ENCODE peak calls at places on chromosomes 5 and 9, in ten cellular contexts. One of them, this sample, is unnamed.

GRCh38 chr9:12916037-12916436 is 141.2 kb downstream of the LURAP1L start:
- DNase-seq in substantia nigra: peak
- DNase-seq in GM23338: peak
- DNase-seq in CD8-positive, alpha-beta memory T cell: no peak
- DNase-seq in HCT116: peak
- DNase-seq in upper lobe of right lung: no peak
- DNase-seq in PC-3: no peak
- DNase-seq in psoas muscle: no peak
- DNase-seq in ovary: no peak
- DNase-seq in aorta: no peak
- DNase-seq in this sample: no peak

GRCh38 chr5:64165500-64166200 is at the start of gene RNF180:
- DNase-seq in substantia nigra: peak
- DNase-seq in GM23338: peak
- DNase-seq in CD8-positive, alpha-beta memory T cell: no peak
- DNase-seq in HCT116: no peak
- DNase-seq in upper lobe of right lung: peak
- DNase-seq in PC-3: peak
- DNase-seq in psoas muscle: peak
- DNase-seq in ovary: peak
- DNase-seq in aorta: peak
- DNase-seq in this sample: no peak

GRCh38 chr9:3578786-3579185 is 53.0 kb upstream of the RFX3 start:
- DNase-seq in substantia nigra: no peak
- DNase-seq in GM23338: no peak
- DNase-seq in CD8-positive, alpha-beta memory T cell: no peak
- DNase-seq in HCT116: no peak
- DNase-seq in upper lobe of right lung: no peak
- DNase-seq in PC-3: peak
- DNase-seq in psoas muscle: no peak
- DNase-seq in ovary: no peak
- DNase-seq in aorta: no peak
- DNase-seq in this sample: no peak

GRCh38 chr5:179023528-179024189 is at the start of gene ZNF879:
- DNase-seq in substantia nigra: peak
- DNase-seq in GM23338: peak
- DNase-seq in CD8-positive, alpha-beta memory T cell: peak
- DNase-seq in HCT116: no peak
- DNase-seq in upper lobe of right lung: peak
- DNase-seq in PC-3: peak
- DNase-seq in psoas muscle: peak
- DNase-seq in ovary: peak
- DNase-seq in aorta: peak
- DNase-seq in this sample: peak

GRCh38 chr5:131230406-131230805 is 33.4 kb upstream of the CDC42SE2 start:
- DNase-seq in substantia nigra: no peak
- DNase-seq in GM23338: peak
- DNase-seq in CD8-positive, alpha-beta memory T cell: no peak
- DNase-seq in HCT116: no peak
- DNase-seq in upper lobe of right lung: no peak
- DNase-seq in PC-3: no peak
- DNase-seq in psoas muscle: no peak
- DNase-seq in ovary: no peak
- DNase-seq in aorta: no peak
- DNase-seq in this sample: no peak

GRCh38 chr9:131334568-131335105 is 45.1 kb downstream of the PLPP7 start:
- DNase-seq in substantia nigra: peak
- DNase-seq in GM23338: no peak
- DNase-seq in CD8-positive, alpha-beta memory T cell: no peak
- DNase-seq in HCT116: no peak
- DNase-seq in upper lobe of right lung: peak
- DNase-seq in PC-3: no peak
- DNase-seq in psoas muscle: peak
- DNase-seq in ovary: peak
- DNase-seq in aorta: peak
- DNase-seq in this sample: no peak

GRCh38 chr9:127917603-127918002 is 762 bp upstream of the ST6GALNAC4 start:
- DNase-seq in substantia nigra: no peak
- DNase-seq in GM23338: no peak
- DNase-seq in CD8-positive, alpha-beta memory T cell: no peak
- DNase-seq in HCT116: no peak
- DNase-seq in upper lobe of right lung: no peak
- DNase-seq in PC-3: no peak
- DNase-seq in psoas muscle: no peak
- DNase-seq in ovary: no peak
- DNase-seq in aorta: no peak
- DNase-seq in this sample: no peak

GRCh38 chr5:72237879-72238278 is 82.2 kb downstream of the MRPS27 start:
- DNase-seq in substantia nigra: no peak
- DNase-seq in GM23338: no peak
- DNase-seq in CD8-positive, alpha-beta memory T cell: no peak
- DNase-seq in HCT116: no peak
- DNase-seq in upper lobe of right lung: no peak
- DNase-seq in PC-3: no peak
- DNase-seq in psoas muscle: no peak
- DNase-seq in ovary: no peak
- DNase-seq in aorta: no peak
- DNase-seq in this sample: no peak

GRCh38 chr9:133777111-133777791 is 39.1 kb upstream of the SARDH start:
- DNase-seq in substantia nigra: no peak
- DNase-seq in GM23338: no peak
- DNase-seq in CD8-positive, alpha-beta memory T cell: no peak
- DNase-seq in HCT116: no peak
- DNase-seq in upper lobe of right lung: no peak
- DNase-seq in PC-3: no peak
- DNase-seq in psoas muscle: peak
- DNase-seq in ovary: no peak
- DNase-seq in aorta: peak
- DNase-seq in this sample: no peak

GRCh38 chr9:138112090-138112748 is 234.6 kb downstream of the CACNA1B start:
- DNase-seq in substantia nigra: no peak
- DNase-seq in GM23338: no peak
- DNase-seq in CD8-positive, alpha-beta memory T cell: no peak
- DNase-seq in HCT116: no peak
- DNase-seq in upper lobe of right lung: peak
- DNase-seq in PC-3: no peak
- DNase-seq in psoas muscle: no peak
- DNase-seq in ovary: no peak
- DNase-seq in aorta: no peak
- DNase-seq in this sample: no peak

GRCh38 chr5:140365282-140365681 is 5.3 kb downstream of the SLC4A9 start:
- DNase-seq in substantia nigra: no peak
- DNase-seq in GM23338: no peak
- DNase-seq in CD8-positive, alpha-beta memory T cell: no peak
- DNase-seq in HCT116: no peak
- DNase-seq in upper lobe of right lung: no peak
- DNase-seq in PC-3: peak
- DNase-seq in psoas muscle: no peak
- DNase-seq in ovary: no peak
- DNase-seq in aorta: no peak
- DNase-seq in this sample: no peak

GRCh38 chr9:72612449-72612848 is 91.0 kb downstream of the TMC1 start:
- DNase-seq in substantia nigra: no peak
- DNase-seq in GM23338: no peak
- DNase-seq in CD8-positive, alpha-beta memory T cell: no peak
- DNase-seq in HCT116: no peak
- DNase-seq in upper lobe of right lung: no peak
- DNase-seq in PC-3: no peak
- DNase-seq in psoas muscle: no peak
- DNase-seq in ovary: no peak
- DNase-seq in aorta: no peak
- DNase-seq in this sample: no peak

GRCh38 chr9:72614057-72614456 is 92.6 kb downstream of the TMC1 start:
- DNase-seq in substantia nigra: no peak
- DNase-seq in GM23338: no peak
- DNase-seq in CD8-positive, alpha-beta memory T cell: no peak
- DNase-seq in HCT116: no peak
- DNase-seq in upper lobe of right lung: no peak
- DNase-seq in PC-3: no peak
- DNase-seq in psoas muscle: no peak
- DNase-seq in ovary: no peak
- DNase-seq in aorta: no peak
- DNase-seq in this sample: no peak

GRCh38 chr9:72615931-72616330 is 94.5 kb downstream of the TMC1 start:
- DNase-seq in substantia nigra: no peak
- DNase-seq in GM23338: no peak
- DNase-seq in CD8-positive, alpha-beta memory T cell: no peak
- DNase-seq in HCT116: no peak
- DNase-seq in upper lobe of right lung: no peak
- DNase-seq in PC-3: peak
- DNase-seq in psoas muscle: no peak
- DNase-seq in ovary: no peak
- DNase-seq in aorta: no peak
- DNase-seq in this sample: no peak
- H3K27ac ChIP-seq in substantia nigra: no peak
- H3K27ac ChIP-seq in GM23338: no peak
- H3K27ac ChIP-seq in CD8-positive, alpha-beta memory T cell: no peak
- H3K27ac ChIP-seq in HCT116: no peak
- H3K27ac ChIP-seq in upper lobe of right lung: no peak
- H3K27ac ChIP-seq in PC-3: no peak
- H3K27ac ChIP-seq in psoas muscle: no peak
- H3K27ac ChIP-seq in ovary: no peak
- H3K27ac ChIP-seq in aorta: no peak
- H3K27ac ChIP-seq in this sample: no peak

GRCh38 chr5:38719403-38719802 is 126.4 kb upstream of the OSMR start:
- DNase-seq in substantia nigra: no peak
- DNase-seq in GM23338: no peak
- DNase-seq in CD8-positive, alpha-beta memory T cell: no peak
- DNase-seq in HCT116: no peak
- DNase-seq in upper lobe of right lung: no peak
- DNase-seq in PC-3: no peak
- DNase-seq in psoas muscle: no peak
- DNase-seq in ovary: no peak
- DNase-seq in aorta: no peak
- DNase-seq in this sample: no peak
- H3K27ac ChIP-seq in substantia nigra: peak
- H3K27ac ChIP-seq in GM23338: no peak
- H3K27ac ChIP-seq in CD8-positive, alpha-beta memory T cell: no peak
- H3K27ac ChIP-seq in HCT116: no peak
- H3K27ac ChIP-seq in upper lobe of right lung: no peak
- H3K27ac ChIP-seq in PC-3: peak
- H3K27ac ChIP-seq in psoas muscle: no peak
- H3K27ac ChIP-seq in ovary: no peak
- H3K27ac ChIP-seq in aorta: no peak
- H3K27ac ChIP-seq in this sample: no peak

GRCh38 chr9:36163049-36163839 is 5.9 kb upstream of the CCIN start:
- DNase-seq in substantia nigra: peak
- DNase-seq in GM23338: peak
- DNase-seq in CD8-positive, alpha-beta memory T cell: no peak
- DNase-seq in HCT116: no peak
- DNase-seq in upper lobe of right lung: no peak
- DNase-seq in PC-3: no peak
- DNase-seq in psoas muscle: peak
- DNase-seq in ovary: peak
- DNase-seq in aorta: peak
- DNase-seq in this sample: no peak

GRCh38 chr9:36163840-36164175 is 5.4 kb upstream of the CCIN start:
- DNase-seq in substantia nigra: no peak
- DNase-seq in GM23338: no peak
- DNase-seq in CD8-positive, alpha-beta memory T cell: no peak
- DNase-seq in HCT116: no peak
- DNase-seq in upper lobe of right lung: no peak
- DNase-seq in PC-3: peak
- DNase-seq in psoas muscle: no peak
- DNase-seq in ovary: peak
- DNase-seq in aorta: no peak
- DNase-seq in this sample: no peak

GRCh38 chr9:36165766-36166149 is 3.4 kb upstream of the CCIN start:
- DNase-seq in substantia nigra: no peak
- DNase-seq in GM23338: peak
- DNase-seq in CD8-positive, alpha-beta memory T cell: no peak
- DNase-seq in HCT116: no peak
- DNase-seq in upper lobe of right lung: no peak
- DNase-seq in PC-3: peak
- DNase-seq in psoas muscle: no peak
- DNase-seq in ovary: no peak
- DNase-seq in aorta: no peak
- DNase-seq in this sample: no peak

GRCh38 chr9:36164989-36165388 is 4.2 kb upstream of the CCIN start:
- DNase-seq in substantia nigra: no peak
- DNase-seq in GM23338: no peak
- DNase-seq in CD8-positive, alpha-beta memory T cell: no peak
- DNase-seq in HCT116: no peak
- DNase-seq in upper lobe of right lung: no peak
- DNase-seq in PC-3: no peak
- DNase-seq in psoas muscle: no peak
- DNase-seq in ovary: peak
- DNase-seq in aorta: peak
- DNase-seq in this sample: no peak

DNA sequence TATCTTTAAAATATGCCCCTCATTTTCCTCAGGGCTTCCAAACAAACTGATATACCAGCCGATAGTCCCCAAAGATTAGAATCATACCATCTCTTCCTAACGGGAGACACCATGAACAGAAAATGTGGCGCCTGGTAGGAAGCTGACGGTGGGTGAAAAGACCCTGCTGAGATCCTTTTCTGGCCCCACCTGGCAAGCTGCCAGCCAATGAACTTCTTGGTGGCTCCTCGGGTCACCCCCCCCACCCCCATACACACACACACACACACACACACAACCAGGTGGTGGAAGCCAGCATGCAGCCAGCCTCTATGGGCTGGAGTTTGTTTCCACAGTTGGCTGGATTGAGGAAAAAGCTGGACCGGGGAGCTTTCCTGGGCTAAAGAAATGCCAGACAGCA is 4.8 kb upstream of the CCIN start:
- DNase-seq in substantia nigra: no peak
- DNase-seq in GM23338: no peak
- DNase-seq in CD8-positive, alpha-beta memory T cell: no peak
- DNase-seq in HCT116: no peak
- DNase-seq in upper lobe of right lung: no peak
- DNase-seq in PC-3: no peak
- DNase-seq in psoas muscle: no peak
- DNase-seq in ovary: peak
- DNase-seq in aorta: peak
- DNase-seq in this sample: no peak
- H3K27ac ChIP-seq in substantia nigra: peak
- H3K27ac ChIP-seq in GM23338: peak
- H3K27ac ChIP-seq in CD8-positive, alpha-beta memory T cell: no peak
- H3K27ac ChIP-seq in HCT116: no peak
- H3K27ac ChIP-seq in upper lobe of right lung: peak
- H3K27ac ChIP-seq in PC-3: no peak
- H3K27ac ChIP-seq in psoas muscle: peak
- H3K27ac ChIP-seq in ovary: no peak
- H3K27ac ChIP-seq in aorta: no peak
- H3K27ac ChIP-seq in this sample: no peak

GRCh38 chr9:132365986-132366385 is 11.2 kb upstream of the SETX start:
- DNase-seq in substantia nigra: no peak
- DNase-seq in GM23338: no peak
- DNase-seq in CD8-positive, alpha-beta memory T cell: no peak
- DNase-seq in HCT116: no peak
- DNase-seq in upper lobe of right lung: no peak
- DNase-seq in PC-3: no peak
- DNase-seq in psoas muscle: no peak
- DNase-seq in ovary: no peak
- DNase-seq in aorta: no peak
- DNase-seq in this sample: no peak
- H3K27ac ChIP-seq in substantia nigra: no peak
- H3K27ac ChIP-seq in GM23338: no peak
- H3K27ac ChIP-seq in CD8-positive, alpha-beta memory T cell: no peak
- H3K27ac ChIP-seq in HCT116: no peak
- H3K27ac ChIP-seq in upper lobe of right lung: no peak
- H3K27ac ChIP-seq in PC-3: no peak
- H3K27ac ChIP-seq in psoas muscle: no peak
- H3K27ac ChIP-seq in ovary: no peak
- H3K27ac ChIP-seq in aorta: no peak
- H3K27ac ChIP-seq in this sample: no peak

This sample was measured in tibial nerve.